ENCODE peak calls at places on chromosomes 12 and 14, in seven cellular contexts. K is GM12878, G is endothelial cell of umbilical vein, Y is K562, V is H1, J is HCT116, R is HepG2. O is an unnamed sample.

GRCh38 chr12:68631177-68631576 is 20.5 kb downstream of the RAP1B start:
- DNase-seq in K (no peak), G (no peak), Y (no peak), V (no peak), J (no peak), R (no peak), O (no peak)

GRCh38 chr12:88538250-88538649 is 42.0 kb downstream of the KITLG start:
- DNase-seq in K (no peak), G (no peak), Y (no peak), V (no peak), J (no peak), R (no peak), O (no peak)

GRCh38 chr14:64763801-64764511 is 59.7 kb downstream of the PLEKHG3 start:
- DNase-seq in K (no peak), G (peak), Y (no peak), V (no peak), J (no peak), R (no peak), O (no peak)

GRCh38 chr14:104135904-104136471 is 2.4 kb upstream of the KIF26A start:
- DNase-seq in K (no peak), G (no peak), Y (no peak), V (no peak), J (no peak), R (no peak), O (no peak)

GRCh38 chr14:27995688-27996087 is 770.9 kb upstream of the FOXG1 start:
- DNase-seq in K (no peak), G (no peak), Y (no peak), V (no peak), J (no peak), R (no peak), O (no peak)

GRCh38 chr14:102898776-102899515 is 23.5 kb upstream of the AMN start:
- DNase-seq in K (peak), G (no peak), Y (no peak), V (no peak), J (no peak), R (no peak), O (no peak)

GRCh38 chr12:49838973-49839633 is 3.8 kb downstream of the BCDIN3D start:
- DNase-seq in K (no peak), G (peak), Y (peak), V (no peak), J (peak), R (peak), O (no peak)

GRCh38 chr12:6963016-6963731 is 7.3 kb downstream of the PHB2 start:
- DNase-seq in K (no peak), G (no peak), Y (no peak), V (no peak), J (peak), R (no peak), O (no peak)

GRCh38 chr14:22537436-22538310 is 51.4 kb downstream of the DAD1 start:
- DNase-seq in K (no peak), G (no peak), Y (no peak), V (no peak), J (no peak), R (no peak), O (no peak)

GRCh38 chr12:1115471-1116242 is 124.6 kb downstream of the ERC1 start:
- DNase-seq in K (no peak), G (peak), Y (no peak), V (no peak), J (peak), R (no peak), O (no peak)

GRCh38 chr14:69280746-69281291 is 20.9 kb downstream of the GALNT16 start:
- DNase-seq in K (no peak), G (no peak), Y (no peak), V (no peak), J (no peak), R (no peak), O (no peak)

GRCh38 chr12:107760207-107760816 is 625 bp downstream of the PRDM4 start:
- DNase-seq in K (no peak), G (peak), Y (peak), V (no peak), J (no peak), R (peak), O (no peak)

GRCh38 chr12:6080149-6081045 is 44.1 kb downstream of the VWF start:
- DNase-seq in K (no peak), G (no peak), Y (no peak), V (no peak), J (no peak), R (no peak), O (no peak)

GRCh38 chr14:74919421-74920165 is 3.5 kb downstream of the RPS6KL1 start:
- DNase-seq in K (no peak), G (no peak), Y (no peak), V (no peak), J (no peak), R (no peak), O (no peak)

GRCh38 chr14:86481105-86481504 is 951.2 kb downstream of the FLRT2 start:
- DNase-seq in K (no peak), G (no peak), Y (no peak), V (no peak), J (no peak), R (no peak), O (no peak)

GRCh38 chr12:66072566-66072965 is 58.0 kb downstream of the LLPH start:
- DNase-seq in K (peak), G (no peak), Y (no peak), V (no peak), J (no peak), R (no peak), O (no peak)

GRCh38 chr12:26018926-26019325 is 60.4 kb downstream of the RASSF8 start:
- DNase-seq in K (no peak), G (no peak), Y (no peak), V (no peak), J (no peak), R (no peak), O (no peak)

GRCh38 chr12:85658236-85658635 is 178.0 kb downstream of the RASSF9 start:
- DNase-seq in K (no peak), G (no peak), Y (no peak), V (no peak), J (no peak), R (no peak), O (no peak)

GRCh38 chr12:61254225-61254624 is 1006.0 kb upstream of the USP15 start:
- DNase-seq in K (no peak), G (no peak), Y (no peak), V (no peak), J (no peak), R (no peak), O (no peak)

GRCh38 chr14:85531141-85531593 is 1.2 kb downstream of the FLRT2 start:
- DNase-seq in K (no peak), G (peak), Y (no peak), V (no peak), J (no peak), R (no peak), O (no peak)

GRCh38 chr12:89212339-89212771 is 139.9 kb downstream of the DUSP6 start:
- DNase-seq in K (no peak), G (peak), Y (no peak), V (no peak), J (no peak), R (no peak), O (no peak)

GRCh38 chr12:107782067-107782466 is 7.6 kb downstream of the ASCL4 start:
- DNase-seq in K (no peak), G (no peak), Y (no peak), V (no peak), J (no peak), R (no peak), O (no peak)

GRCh38 chr12:6062427-6063378 is 61.8 kb downstream of the VWF start:
- DNase-seq in K (no peak), G (no peak), Y (peak), V (no peak), J (no peak), R (peak), O (no peak)

GRCh38 chr14:73567951-73568885 is 795 bp upstream of the ACOT2 start:
- DNase-seq in K (no peak), G (peak), Y (peak), V (no peak), J (no peak), R (peak), O (no peak)

GRCh38 chr14:80387563-80387981 is 176.3 kb upstream of the DIO2 start:
- DNase-seq in K (no peak), G (no peak), Y (no peak), V (no peak), J (no peak), R (peak), O (no peak)

GRCh38 chr14:32703246-32703645 is 235.4 kb upstream of the NPAS3 start:
- DNase-seq in K (no peak), G (peak), Y (no peak), V (no peak), J (no peak), R (no peak), O (no peak)

GRCh38 chr14:89648510-89648909 is 231.5 kb upstream of the FOXN3 start:
- DNase-seq in K (no peak), G (no peak), Y (no peak), V (no peak), J (no peak), R (peak), O (no peak)

GRCh38 chr12:52434760-52435530 is 774 bp upstream of the KRT75 start:
- DNase-seq in K (no peak), G (no peak), Y (no peak), V (no peak), J (no peak), R (no peak), O (no peak)

DNA sequence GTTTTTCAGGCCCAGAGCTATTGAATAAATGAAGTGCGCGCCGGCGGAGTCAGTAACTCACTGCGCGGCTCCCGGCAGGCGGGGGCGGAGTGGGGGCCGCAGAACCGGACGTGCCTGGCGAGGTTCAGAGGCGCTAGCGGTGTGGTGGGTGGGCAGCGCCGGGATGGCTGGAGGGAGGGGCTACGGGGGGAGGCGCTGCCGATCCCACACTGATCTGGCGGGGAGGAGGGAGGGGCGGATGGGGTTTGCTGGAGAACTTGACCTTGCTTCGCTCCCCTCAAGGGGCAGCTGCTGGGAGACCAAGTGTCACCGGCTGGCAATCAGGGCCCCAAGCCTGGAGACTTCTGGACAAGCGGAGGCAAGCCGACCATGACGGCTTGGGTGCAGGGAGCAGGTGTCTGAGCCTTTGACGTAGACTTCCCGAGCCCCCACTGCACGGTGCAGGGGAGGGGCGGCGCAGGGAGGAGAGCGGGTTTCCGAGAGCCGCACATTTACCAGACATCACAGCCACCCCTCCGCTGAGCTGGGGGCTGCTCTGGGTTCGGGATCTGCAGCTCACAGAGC is 174.1 kb upstream of the RTL1 start:
- DNase-seq in K (no peak), G (peak), Y (no peak), V (peak), J (no peak), R (no peak), O (no peak)
- TF ChIP-seq EZH2 in K (no peak), G (no peak), Y (no peak), V (no peak), J (no peak), R (no peak), O (no peak)

DNA sequence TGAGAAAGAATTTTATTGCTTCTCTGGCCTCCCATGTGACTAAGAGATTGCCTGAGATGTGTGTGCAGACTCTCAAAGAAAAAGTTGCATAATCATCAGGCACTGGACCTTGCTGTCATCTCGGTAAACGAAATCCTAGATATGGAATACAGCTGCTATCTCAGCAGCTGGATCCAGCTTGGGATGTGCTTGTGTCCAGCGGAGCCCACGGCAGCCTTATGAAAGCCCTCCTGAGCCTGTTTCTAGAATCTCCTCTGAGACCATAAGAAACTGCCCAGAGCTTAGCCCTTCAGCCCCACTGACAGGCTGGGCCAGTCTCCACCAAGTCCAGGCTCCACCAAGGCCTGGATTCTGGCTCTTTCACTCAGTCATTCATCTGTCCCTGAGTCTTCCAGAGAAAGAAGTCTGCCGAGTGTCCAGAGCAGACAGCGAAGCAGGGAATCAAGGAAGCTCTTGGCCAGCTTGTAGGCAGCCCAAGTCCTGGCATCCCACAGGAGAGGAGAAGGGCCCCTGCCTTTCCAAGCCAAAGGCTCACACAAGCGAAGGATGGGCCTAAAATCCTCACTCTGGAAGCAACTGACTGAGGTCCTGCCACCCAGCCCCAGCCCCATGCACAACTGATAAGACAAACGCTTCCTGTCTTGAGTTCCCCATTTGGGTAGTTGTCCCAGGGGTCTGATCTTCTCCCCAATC is 97.8 kb downstream of the SEC23A start:
- DNase-seq in K (no peak), G (no peak), Y (no peak), V (no peak), J (no peak), R (no peak), O (no peak)
- TF ChIP-seq POLR2AphosphoS5 in K (no peak), G (no peak), Y (no peak), V (no peak), J (no peak), R (no peak), O (no peak)

GRCh38 chr12:21773263-21773741 is 1.2 kb downstream of the KCNJ8 start:
- DNase-seq in K (no peak), G (no peak), Y (peak), V (peak), J (peak), R (no peak), O (no peak)
- H3K9ac ChIP-seq in K (no peak), G (no peak), Y (peak), V (no peak), J (no peak), R (no peak), O (no peak)

DNA sequence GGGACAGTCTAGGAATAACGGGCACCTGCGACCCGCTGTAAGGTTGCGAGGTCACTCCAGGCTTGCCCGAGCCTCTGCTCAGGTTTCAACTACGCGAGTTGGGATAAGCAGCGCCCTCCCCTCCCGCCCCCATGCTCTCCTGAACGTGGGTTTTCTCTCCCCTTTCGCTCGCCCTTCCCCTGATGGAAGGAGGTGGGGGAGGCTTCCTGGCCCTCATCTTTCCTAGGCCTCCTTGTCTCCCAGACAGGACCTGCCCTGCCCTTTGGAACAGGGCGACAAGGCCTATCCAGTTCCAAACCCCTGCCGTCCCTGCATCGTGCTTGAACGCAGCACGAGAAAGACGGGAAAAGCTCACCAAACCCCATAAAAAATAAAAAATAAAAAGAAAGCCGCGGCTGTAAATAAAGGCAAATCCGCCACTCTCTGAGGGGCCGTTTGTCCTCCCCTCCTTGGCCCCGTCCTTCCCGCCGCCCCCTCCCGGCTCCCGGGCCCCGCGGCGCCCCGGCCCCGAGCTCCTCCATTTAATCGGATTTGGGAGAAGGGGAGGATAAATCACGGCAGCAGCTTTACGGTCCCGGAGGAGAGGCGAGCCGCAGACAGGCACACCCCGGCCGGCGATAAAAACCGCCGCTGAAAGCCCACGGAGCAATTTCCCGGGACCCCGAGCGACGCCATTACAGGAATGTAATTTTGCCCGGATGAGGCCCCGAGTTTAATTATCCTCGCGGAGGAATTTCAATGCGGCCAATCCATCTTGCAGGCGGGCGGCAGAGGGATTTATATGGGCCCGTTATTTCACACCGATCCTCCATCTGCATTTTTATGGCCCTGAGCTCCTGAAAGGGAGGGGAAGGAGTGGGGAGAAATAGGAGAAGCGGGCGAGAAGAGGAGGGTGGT is 1.1 kb upstream of the ATP5MC2 start:
- DNase-seq in K (no peak), G (peak), Y (no peak), V (no peak), J (no peak), R (no peak), O (no peak)
- TF ChIP-seq EZH2 in K (no peak), G (peak), Y (no peak), V (no peak), J (no peak), R (no peak), O (no peak)

GRCh38 chr12:111404362-111405148 is 1.2 kb upstream of the SH2B3 start:
- DNase-seq in K (no peak), G (peak), Y (peak), V (no peak), J (no peak), R (peak), O (no peak)
- TF ChIP-seq POLR2AphosphoS5 in K (peak), G (no peak), Y (no peak), V (peak), J (no peak), R (no peak), O (peak)

GRCh38 chr12:122080149-122081107 is 1.9 kb downstream of the MLXIP start:
- DNase-seq in K (no peak), G (peak), Y (no peak), V (no peak), J (no peak), R (no peak), O (no peak)
- H3K9ac ChIP-seq in K (peak), G (peak), Y (peak), V (no peak), J (peak), R (peak), O (no peak)

O was measured in SK-N-MC.